ENCODE peak calls at places on chromosomes 5 and 9, in four cellular contexts. B is GM12864; N is T-cell; U is activated T-helper 1 cell treated with anti-CD3 and anti-CD28 coated beads, Interleukin-12 subunit alpha, Interleukin-12 subunit beta, Interleukin-2, Interleukin-4 antibody, amounts not matched to agents 30 ng/mL and 10 ng/mL and 1 ng/mL, durations not matched to agents 14 hours and 24 hours and 36 hours. R is an unnamed sample.

GRCh38 chr5:14296533-14297331 is 153.6 kb downstream of the TRIO start:
- DNase-seq in B (no peak), N (no peak), U (no peak), R (no peak)

GRCh38 chr5:131773805-131774204 is 23.0 kb downstream of the FNIP1 start:
- DNase-seq in B (no peak), N (no peak), U (no peak), R (no peak)

GRCh38 chr5:179791881-179792611 is 1.7 kb upstream of the LTC4S start:
- DNase-seq in B (no peak), N (no peak), U (no peak), R (no peak)

GRCh38 chr9:2859776-2860379 is 16.0 kb upstream of the PUM3 start:
- DNase-seq in B (no peak), N (peak), U (no peak), R (no peak)

GRCh38 chr5:1218351-1219080 is 6.7 kb upstream of the SLC6A18 start:
- DNase-seq in B (no peak), N (no peak), U (no peak), R (no peak)

GRCh38 chr5:93158841-93159240 is 422.2 kb downstream of the NR2F1-AS1 start:
- DNase-seq in B (no peak), N (no peak), U (no peak), R (no peak)

GRCh38 chr5:168707646-168708300 is 128.6 kb upstream of the PANK3 start:
- DNase-seq in B (no peak), N (no peak), U (no peak), R (no peak)

GRCh38 chr5:92885950-92886349 is 695.1 kb downstream of the NR2F1-AS1 start:
- DNase-seq in B (no peak), N (no peak), U (no peak), R (no peak)

GRCh38 chr5:79956173-79956670 is 34.8 kb downstream of the MTX3 start:
- DNase-seq in B (no peak), N (no peak), U (no peak), R (no peak)

GRCh38 chr5:79168031-79168430 is 56.4 kb downstream of the BHMT start:
- DNase-seq in B (no peak), N (no peak), U (no peak), R (no peak)

GRCh38 chr5:44388504-44389409 is 463 bp downstream of the FGF10 start:
- DNase-seq in B (no peak), N (no peak), U (no peak), R (no peak)